ENCODE peak calls at places on chromosomes 7 and 10, in eight cellular contexts. P, H, B, I, Y, N, A and Z are unnamed samples. For H3K4me1, the result is how much of the 10 kb centered on the place peaks cover.

GRCh38 chr7:10707519-10707918 is 266.2 kb upstream of the PHF14 start:
- DNase-seq in P (no peak), H (peak), B (no peak), I (no peak), Y (no peak), N (no peak), A (no peak), Z (no peak)

GRCh38 chr10:108783897-108784296 is 1139.4 kb downstream of the XPNPEP1 start:
- DNase-seq in P (peak), H (peak), B (no peak), I (no peak), Y (no peak), N (no peak), A (no peak), Z (no peak)

GRCh38 chr10:79487296-79488194 is 24.8 kb upstream of the EIF5AL1 start:
- DNase-seq in P (peak), H (peak), B (peak), I (peak), Y (peak), N (peak), A (peak), Z (peak)

GRCh38 chr7:149790146-149790548 is 16.8 kb upstream of the ZNF467 start:
- DNase-seq in P (peak), H (peak), B (no peak), I (peak), Y (no peak), N (peak), A (peak), Z (no peak)

GRCh38 chr10:107565014-107565413 is 400.5 kb upstream of the SORCS1 start:
- DNase-seq in P (no peak), H (no peak), B (no peak), I (no peak), Y (no peak), N (no peak), A (no peak), Z (no peak)

GRCh38 chr10:104332243-104333036 is 5.8 kb downstream of the ITPRIP start:
- DNase-seq in P (peak), H (peak), B (no peak), I (no peak), Y (no peak), N (peak), A (no peak), Z (no peak)

GRCh38 chr7:37571806-37572205 is 111.8 kb upstream of the GPR141 start:
- DNase-seq in P (no peak), H (no peak), B (no peak), I (no peak), Y (no peak), N (no peak), A (no peak), Z (no peak)

GRCh38 chr10:102413053-102413705 is 5.4 kb downstream of the PSD start:
- DNase-seq in P (peak), H (peak), B (no peak), I (peak), Y (no peak), N (no peak), A (no peak), Z (no peak)

GRCh38 chr7:107594961-107595737 is 15.1 kb downstream of the BCAP29 start:
- DNase-seq in P (no peak), H (no peak), B (peak), I (no peak), Y (peak), N (peak), A (no peak), Z (no peak)

GRCh38 chr7:106619213-106619612 is 41.7 kb downstream of the CCDC71L start:
- DNase-seq in P (no peak), H (no peak), B (no peak), I (no peak), Y (no peak), N (no peak), A (no peak), Z (no peak)

GRCh38 chr10:32210306-32211045 is 136.5 kb downstream of the EPC1 start:
- DNase-seq in P (peak), H (peak), B (no peak), I (peak), Y (peak), N (no peak), A (no peak), Z (no peak)

GRCh38 chr10:124708922-124709520 is 35.2 kb downstream of the FAM53B start:
- DNase-seq in P (peak), H (no peak), B (no peak), I (no peak), Y (no peak), N (no peak), A (no peak), Z (no peak)
- H3K4me1 ChIP-seq in P (under half), H (under half), B (half or more), I (half or more), Y (under half), N (half or more), A (half or more), Z (half or more)

GRCh38 chr7:87810130-87810529 is 66.0 kb downstream of the SLC25A40 start:
- DNase-seq in P (no peak), H (no peak), B (no peak), I (no peak), Y (no peak), N (no peak), A (no peak), Z (no peak)
- H3K4me1 ChIP-seq in P (under half), H (under half), B (under half), I (under half), Y (under half), N (under half), A (under half), Z (under half)

DNA sequence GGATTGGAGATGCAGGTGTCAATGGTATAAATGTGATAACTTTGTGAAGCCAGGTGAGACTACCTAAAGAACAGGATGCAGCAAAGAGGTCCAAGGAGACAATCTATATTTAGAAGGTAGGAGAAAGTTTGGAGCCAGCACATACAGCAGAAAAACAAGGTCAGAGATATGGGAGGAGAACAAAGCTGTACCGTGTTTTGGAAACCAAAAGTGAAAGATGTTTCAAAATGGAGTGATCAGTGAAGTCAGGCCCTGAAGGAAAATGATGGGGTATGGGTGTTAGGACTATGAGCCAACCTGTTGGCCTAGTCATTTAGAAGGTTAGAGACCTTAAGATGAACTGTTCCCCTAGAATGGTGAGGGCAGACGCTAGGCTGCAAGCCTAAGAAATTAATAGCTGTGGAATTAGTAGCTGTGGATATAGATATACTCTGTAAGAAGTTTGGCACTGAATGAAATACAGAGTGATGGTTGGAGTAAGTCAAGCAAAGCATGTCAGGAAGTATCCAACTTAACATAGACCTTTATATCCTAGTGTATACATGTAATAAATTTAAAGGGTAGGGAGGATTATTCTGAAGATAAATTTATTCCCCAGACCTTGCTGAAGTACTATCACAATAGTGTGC is 149.8 kb upstream of the WNT16 start:
- DNase-seq in P (no peak), H (no peak), B (no peak), I (no peak), Y (no peak), N (no peak), A (no peak), Z (no peak)
- H3K4me1 ChIP-seq in P (under half), H (under half), B (under half), I (under half), Y (under half), N (under half), A (under half), Z (under half)

GRCh38 chr7:1725199-1725701 is 55.2 kb downstream of the ELFN1 start:
- DNase-seq in P (peak), H (no peak), B (no peak), I (no peak), Y (no peak), N (peak), A (no peak), Z (no peak)

GRCh38 chr7:1725766-1726630 is 55.9 kb downstream of the ELFN1 start:
- DNase-seq in P (no peak), H (no peak), B (no peak), I (no peak), Y (no peak), N (peak), A (no peak), Z (no peak)

GRCh38 chr7:1724118-1724910 is 54.2 kb downstream of the ELFN1 start:
- DNase-seq in P (no peak), H (no peak), B (no peak), I (no peak), Y (no peak), N (no peak), A (no peak), Z (no peak)

GRCh38 chr7:1721047-1721687 is 51.1 kb downstream of the ELFN1 start:
- DNase-seq in P (no peak), H (no peak), B (no peak), I (no peak), Y (no peak), N (no peak), A (no peak), Z (no peak)

GRCh38 chr7:1723254-1723653 is 53.2 kb downstream of the ELFN1 start:
- DNase-seq in P (no peak), H (no peak), B (no peak), I (no peak), Y (no peak), N (no peak), A (no peak), Z (no peak)
- H3K4me1 ChIP-seq in P (under half), H (under half), B (under half), I (under half), Y (under half), N (under half), A (under half), Z (under half)

DNA sequence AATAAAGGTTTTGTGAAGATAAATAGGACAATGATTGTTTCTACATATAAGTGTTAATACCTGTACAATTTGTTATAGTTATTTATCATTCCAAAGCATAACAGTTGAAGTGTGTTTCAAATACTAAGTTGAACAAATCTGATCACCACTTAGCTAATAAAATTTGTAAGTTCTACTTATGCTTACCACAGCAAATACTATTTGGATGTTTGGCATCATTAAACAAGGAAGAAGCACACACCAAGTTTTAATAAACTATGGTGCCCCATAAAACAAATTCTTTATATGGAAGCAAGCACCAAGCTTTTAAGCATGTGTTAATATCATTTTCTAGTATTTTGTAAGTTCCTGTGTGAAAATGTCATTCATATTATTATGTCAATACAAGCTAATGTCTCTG is 9.5 kb downstream of the SKAP2 start:
- DNase-seq in P (no peak), H (no peak), B (no peak), I (no peak), Y (no peak), N (no peak), A (no peak), Z (no peak)
- H3K4me1 ChIP-seq in P (under half), H (under half), B (under half), I (under half), Y (under half), N (under half), A (under half), Z (under half)

GRCh38 chr10:122465401-122465800 is 4.0 kb downstream of the HTRA1 start:
- DNase-seq in P (no peak), H (no peak), B (no peak), I (no peak), Y (no peak), N (no peak), A (no peak), Z (no peak)

GRCh38 chr10:122463466-122464157 is 2.3 kb downstream of the HTRA1 start:
- DNase-seq in P (no peak), H (no peak), B (no peak), I (no peak), Y (peak), N (no peak), A (no peak), Z (no peak)

GRCh38 chr10:122464575-122464974 is 3.2 kb downstream of the HTRA1 start:
- DNase-seq in P (no peak), H (no peak), B (no peak), I (no peak), Y (peak), N (peak), A (no peak), Z (no peak)

GRCh38 chr10:122462533-122463465 is 1.4 kb downstream of the HTRA1 start:
- DNase-seq in P (no peak), H (no peak), B (peak), I (no peak), Y (no peak), N (peak), A (no peak), Z (peak)

GRCh38 chr10:122464158-122464510 is 2.8 kb downstream of the HTRA1 start:
- DNase-seq in P (no peak), H (no peak), B (no peak), I (no peak), Y (peak), N (no peak), A (no peak), Z (no peak)
- H3K4me1 ChIP-seq in P (under half), H (under half), B (under half), I (under half), Y (under half), N (under half), A (under half), Z (under half)